ENCODE peak calls at places on chromosome 2, in nine cellular contexts. Q is ovary, R is IMR-90, L is adrenal gland, Y is NB4, C is sigmoid colon, I is body of pancreas, A is right lobe of liver, W is transverse colon. M is an unnamed sample.

GRCh38 chr2:10954856-10955818 is 43.4 kb downstream of the KCNF1 start:
- DNase-seq in Q (no peak), R (peak; percentile 43), L (no peak), Y (no peak), C (no peak), I (no peak), A (no peak), W (no peak), M (no peak)

GRCh38 chr2:236862961-236863728 is 222.5 kb upstream of the COPS8 start:
- DNase-seq in Q (no peak), R (peak; percentile 82), L (no peak), Y (no peak), C (peak; percentile 19), I (no peak), A (peak; percentile 28), W (no peak), M (peak; percentile 14)

GRCh38 chr2:26002617-26003310 is 20.5 kb upstream of the KIF3C start:
- DNase-seq in Q (no peak), R (no peak), L (peak; percentile 35), Y (no peak), C (no peak), I (no peak), A (no peak), W (no peak), M (peak; percentile 44)

GRCh38 chr2:96330407-96330806 is 5.2 kb upstream of the NCAPH start:
- DNase-seq in Q (no peak), R (peak; percentile 84), L (no peak), Y (no peak), C (no peak), I (no peak), A (no peak), W (no peak), M (no peak)

GRCh38 chr2:190679813-190680591 is 31.1 kb downstream of the NAB1 start:
- DNase-seq in Q (peak; percentile 29), R (peak; percentile 21), L (peak; percentile 50), Y (peak; percentile 61), C (no peak), I (peak; percentile 20), A (peak; percentile 50), W (peak; percentile 73), M (peak; percentile 49)

GRCh38 chr2:45024600-45025291 is 15.5 kb upstream of the SIX2 start:
- DNase-seq in Q (no peak), R (peak; percentile 53), L (no peak), Y (peak; percentile 18), C (no peak), I (peak; percentile 73), A (no peak), W (no peak), M (no peak)

GRCh38 chr2:53964237-53964952 is 6.4 kb downstream of the PSME4 start:
- DNase-seq in Q (no peak), R (no peak), L (no peak), Y (no peak), C (no peak), I (no peak), A (no peak), W (no peak), M (no peak)

GRCh38 chr2:140786585-140786984 is 1344.2 kb downstream of the LRP1B start:
- DNase-seq in Q (no peak), R (no peak), L (no peak), Y (no peak), C (no peak), I (no peak), A (no peak), W (no peak), M (no peak)

GRCh38 chr2:29040552-29040951 is 33.8 kb downstream of the PCARE start:
- DNase-seq in Q (no peak), R (peak; percentile 10), L (no peak), Y (no peak), C (peak; percentile 15), I (no peak), A (no peak), W (no peak), M (no peak)

GRCh38 chr2:131148426-131148825 is 43.3 kb downstream of the PLEKHB2 start:
- DNase-seq in Q (no peak), R (no peak), L (no peak), Y (no peak), C (no peak), I (no peak), A (no peak), W (no peak), M (no peak)

GRCh38 chr2:1854747-1855146 is 110.4 kb upstream of the PXDN start:
- DNase-seq in Q (no peak), R (peak; percentile 11), L (no peak), Y (peak; percentile 42), C (no peak), I (no peak), A (no peak), W (no peak), M (no peak)

GRCh38 chr2:46481541-46482193 is 2.3 kb downstream of the TMEM247 start:
- DNase-seq in Q (no peak), R (peak; percentile 94), L (no peak), Y (no peak), C (no peak), I (no peak), A (no peak), W (no peak), M (no peak)

DNA sequence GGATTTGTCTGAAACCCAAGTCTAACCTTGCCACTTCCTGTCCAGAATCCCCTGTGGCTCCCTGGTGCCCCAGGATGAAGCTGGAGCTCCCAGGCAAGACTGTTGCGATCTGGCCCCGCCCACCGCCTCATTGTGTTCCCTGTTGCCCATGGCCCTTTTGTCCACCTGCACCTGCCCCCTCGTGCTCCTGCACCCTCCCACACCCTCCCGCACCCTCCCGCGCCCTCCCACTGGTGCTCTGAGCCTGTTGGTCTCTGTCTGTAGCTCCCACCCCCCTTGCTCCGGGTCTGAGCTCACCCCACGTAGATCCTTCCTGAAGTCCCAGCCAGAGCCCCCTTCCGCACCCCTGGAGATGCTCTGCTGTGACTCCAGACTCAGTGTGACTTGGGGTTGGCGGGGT is 244.4 kb downstream of the ATAD2B start:
- DNase-seq in Q (no peak), R (no peak), L (no peak), Y (no peak), C (no peak), I (no peak), A (no peak), W (no peak), M (no peak)
- TF ChIP-seq POLR2A in Q (no peak), R (no peak), L (no peak), Y (no peak), C (no peak), I (no peak), A (no peak), W (no peak), M (no peak)

GRCh38 chr2:95267458-95268207 is 6.6 kb upstream of the PROM2 start:
- DNase-seq in Q (peak; percentile 4), R (peak; percentile 12), L (peak; percentile 3), Y (no peak), C (no peak), I (peak; percentile 10), A (peak; percentile 83), W (no peak), M (no peak)
- H3K4me3 ChIP-seq in Q (no peak overlapping the region), R (no peak overlapping the region), L (no peak overlapping the region), Y (no peak overlapping the region), C (no peak overlapping the region), I (no peak overlapping the region), A (no peak overlapping the region), W (no peak overlapping the region), M (no peak overlapping the region)

GRCh38 chr2:119756837-119757236 is 2.9 kb upstream of the PTPN4 start:
- DNase-seq in Q (peak; percentile 75), R (peak; percentile 87), L (peak; percentile 70), Y (peak; percentile 24), C (no peak), I (peak; percentile 82), A (peak; percentile 91), W (peak; percentile 19), M (peak; percentile 82)

GRCh38 chr2:119760237-119760807 is 600 bp downstream of the PTPN4 start:
- DNase-seq in Q (no peak), R (no peak), L (no peak), Y (no peak), C (peak; percentile 75), I (peak; percentile 55), A (peak; percentile 59), W (peak; percentile 52), M (peak; percentile 58)

GRCh38 chr2:119760876-119761275 is 1.2 kb downstream of the PTPN4 start:
- DNase-seq in Q (no peak), R (peak; percentile 44), L (no peak), Y (peak; percentile 45), C (no peak), I (no peak), A (no peak), W (no peak), M (no peak)

GRCh38 chr2:119758881-119759450 is 756 bp upstream of the PTPN4 start:
- DNase-seq in Q (no peak), R (no peak), L (no peak), Y (no peak), C (no peak), I (no peak), A (no peak), W (no peak), M (no peak)

DNA sequence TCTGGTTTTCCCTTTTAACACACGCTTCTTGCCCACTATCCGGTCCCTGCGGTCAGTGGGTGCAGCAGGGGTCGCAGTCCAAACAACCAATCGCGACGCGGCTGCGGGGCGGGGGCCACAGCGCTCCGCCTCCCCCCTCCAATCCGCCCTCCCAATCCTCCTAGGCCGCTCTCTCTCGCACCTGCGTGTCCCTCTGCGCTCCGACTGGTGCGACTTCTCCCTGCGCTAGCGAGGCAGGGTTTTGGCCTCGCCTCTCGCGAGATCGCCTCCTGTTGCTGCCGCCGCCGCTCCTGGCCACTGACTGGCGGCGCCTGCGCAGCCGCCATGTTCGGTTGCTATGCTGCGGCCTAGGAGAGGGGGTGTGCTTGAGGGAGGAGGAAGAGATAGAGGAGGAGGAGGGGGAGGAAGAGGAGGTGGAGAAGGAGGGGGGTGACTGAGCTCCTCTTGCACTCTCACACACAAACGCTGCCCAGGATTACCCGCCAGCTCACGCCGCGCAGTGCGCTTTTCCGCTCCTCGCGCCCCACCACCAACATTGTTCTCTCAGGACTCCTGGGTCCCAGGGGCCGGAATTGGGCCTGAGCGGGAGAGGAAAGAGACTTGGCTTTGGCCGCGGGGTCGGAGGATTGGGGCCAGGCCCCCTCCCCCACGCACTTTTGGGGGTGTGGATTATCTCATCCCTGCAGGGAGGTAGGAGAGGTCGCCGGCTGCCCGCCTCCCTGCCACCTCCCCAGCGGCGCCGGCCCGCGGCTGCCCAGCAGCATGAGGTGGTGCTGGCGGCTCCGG is at the start of gene PTPN4:
- DNase-seq in Q (peak; percentile 96), R (peak; percentile 98), L (peak; percentile 97), Y (peak; percentile 100), C (peak; percentile 98), I (peak; percentile 98), A (peak; percentile 97), W (peak; percentile 98), M (peak; percentile 97)
- TF ChIP-seq POLR2A in Q (peak; percentile 68), R (peak; percentile 39), L (peak; percentile 96), Y (peak; percentile 73), C (peak; percentile 57), I (peak; percentile 97), A (peak; percentile 89), W (peak; percentile 95), M (no peak)

DNA sequence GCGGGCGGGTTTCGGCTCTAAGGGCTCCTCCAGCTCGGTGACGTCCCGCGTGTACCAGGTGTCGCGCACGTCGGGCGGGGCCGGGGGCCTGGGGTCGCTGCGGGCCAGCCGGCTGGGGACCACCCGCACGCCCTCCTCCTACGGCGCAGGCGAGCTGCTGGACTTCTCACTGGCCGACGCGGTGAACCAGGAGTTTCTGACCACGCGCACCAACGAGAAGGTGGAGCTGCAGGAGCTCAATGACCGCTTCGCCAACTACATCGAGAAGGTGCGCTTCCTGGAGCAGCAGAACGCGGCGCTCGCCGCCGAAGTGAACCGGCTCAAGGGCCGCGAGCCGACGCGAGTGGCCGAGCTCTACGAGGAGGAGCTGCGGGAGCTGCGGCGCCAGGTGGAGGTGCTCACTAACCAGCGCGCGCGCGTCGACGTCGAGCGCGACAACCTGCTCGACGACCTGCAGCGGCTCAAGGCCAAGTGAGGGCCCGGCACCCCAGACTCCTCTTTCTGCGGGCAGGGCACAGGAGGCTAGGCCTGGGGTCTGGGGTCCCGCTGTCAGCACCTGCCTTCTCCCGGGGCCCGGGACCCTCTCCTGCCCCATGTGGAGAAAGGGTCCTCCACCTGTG is 503 bp downstream of the DES start:
- DNase-seq in Q (no peak), R (no peak), L (no peak), Y (no peak), C (no peak), I (no peak), A (no peak), W (no peak), M (no peak)
- H3K4me3 ChIP-seq in Q (peak overlapping the region; percentile 43), R (no peak overlapping the region), L (no peak overlapping the region), Y (no peak overlapping the region), C (peak overlapping the region; percentile 93), I (no peak overlapping the region), A (no peak overlapping the region), W (peak overlapping the region; percentile 55), M (peak overlapping the region; percentile 52)